ENCODE peak calls at places on chromosomes 7 and 10, in five cellular contexts. A is GM23248, Y is SJSA1, P is ovary, E is upper lobe of right lung. S is an unnamed sample. For H3K27me3 and H3K4me1, the result is how much of the 10 kb centered on the place peaks cover.

GRCh38 chr10:48445932-48446331 is 139.5 kb downstream of the MAPK8 start:
- DNase-seq in E (no peak), P (no peak), A (no peak), Y (no peak), S (no peak)

GRCh38 chr7:89023902-89024301 is 228.4 kb upstream of the TEX47 start:
- DNase-seq in A (no peak), E (no peak), Y (no peak), P (no peak), S (no peak)

GRCh38 chr7:140640727-140641531 is at the start of gene DENND2A:
- DNase-seq in E (peak), P (peak), Y (peak), A (peak), S (no peak)

GRCh38 chr7:109638321-109638720 is 1068.6 kb downstream of the DNAJB9 start:
- DNase-seq in Y (no peak), P (no peak), A (no peak), E (no peak), S (no peak)

GRCh38 chr10:34954142-34954541 is 136.0 kb downstream of the CUL2 start:
- DNase-seq in P (no peak), E (peak), A (no peak), Y (no peak), S (no peak)

GRCh38 chr10:12749760-12750478 is 251.6 kb downstream of the CCDC3 start:
- DNase-seq in Y (no peak), E (no peak), A (no peak), P (no peak), S (no peak)

GRCh38 chr10:105950410-105950809 is 1214.1 kb downstream of the SORCS1 start:
- DNase-seq in E (no peak), Y (peak), P (peak), A (peak), S (no peak)

GRCh38 chr10:61939575-61940301 is 38.2 kb downstream of the ARID5B start:
- DNase-seq in Y (peak), P (no peak), E (no peak), A (peak), S (no peak)

GRCh38 chr7:154953006-154953684 is 49.8 kb downstream of the PAXIP1 start:
- DNase-seq in A (peak), P (peak), E (peak), Y (peak), S (peak)

GRCh38 chr10:34223658-34224057 is 591.4 kb downstream of the PARD3 start:
- DNase-seq in A (no peak), E (no peak), P (no peak), Y (no peak), S (no peak)

GRCh38 chr10:132788180-132788830 is 2.4 kb upstream of the NKX6-2 start:
- DNase-seq in P (no peak), Y (no peak), A (peak), E (no peak), S (no peak)

GRCh38 chr7:7519528-7519927 is 16.1 kb downstream of the COL28A1 start:
- DNase-seq in Y (no peak), P (no peak), A (no peak), E (no peak), S (no peak)

GRCh38 chr10:123035467-123036086 is 26.8 kb downstream of the ACADSB start:
- DNase-seq in E (no peak), A (no peak), P (no peak), Y (no peak), S (no peak)

GRCh38 chr7:27247452-27248426 is 5.1 kb downstream of the EVX1 start:
- DNase-seq in P (no peak), A (no peak), E (no peak), Y (no peak), S (no peak)

GRCh38 chr10:29642996-29643395 is 8.2 kb upstream of the SVIL start:
- DNase-seq in Y (no peak), P (no peak), A (peak), E (no peak), S (no peak)

GRCh38 chr10:72340510-72340895 is 14.2 kb downstream of the DNAJB12 start:
- DNase-seq in P (peak), Y (peak), E (peak), A (peak), S (peak)

GRCh38 chr7:22726849-22727792 is at the start of gene IL6:
- DNase-seq in E (peak), P (peak), Y (peak), A (peak), S (no peak)

GRCh38 chr10:127194598-127194997 is 1.8 kb downstream of the INSYN2A start:
- DNase-seq in E (no peak), Y (no peak), P (no peak), A (no peak), S (no peak)

GRCh38 chr10:131396108-131397010 is 84.8 kb upstream of the TCERG1L start:
- DNase-seq in P (peak), E (no peak), Y (no peak), A (peak), S (no peak)

GRCh38 chr10:49273626-49274025 is 25.3 kb upstream of the C10orf71 start:
- DNase-seq in E (no peak), Y (no peak), A (no peak), P (no peak), S (no peak)

GRCh38 chr7:45240926-45241325 is 83.3 kb downstream of the RAMP3 start:
- DNase-seq in Y (no peak), P (no peak), A (no peak), E (no peak), S (no peak)

GRCh38 chr10:51879238-51879637 is 179.8 kb upstream of the CSTF2T start:
- DNase-seq in A (peak), Y (peak), P (no peak), E (no peak), S (no peak)

GRCh38 chr10:33952692-33953360 is 618.4 kb upstream of the NRP1 start:
- DNase-seq in A (peak), E (no peak), P (no peak), Y (peak), S (no peak)

GRCh38 chr10:16904619-16905018 is 87.4 kb upstream of the RSU1 start:
- DNase-seq in E (no peak), A (peak), Y (no peak), P (no peak), S (no peak)

GRCh38 chr7:134058521-134058920 is 68.6 kb upstream of the LRGUK start:
- DNase-seq in P (no peak), A (no peak), Y (no peak), E (no peak), S (no peak)

GRCh38 chr10:6669269-6669859 is 89.3 kb upstream of the PRKCQ start:
- DNase-seq in A (peak), E (no peak), P (no peak), Y (peak), S (no peak)

GRCh38 chr7:43112941-43113621 is 634 bp downstream of the HECW1 start:
- DNase-seq in A (peak), E (peak), Y (peak), P (peak), S (no peak)

GRCh38 chr7:15686209-15686956 is at the start of gene MEOX2:
- DNase-seq in A (peak), Y (no peak), E (peak), P (peak), S (no peak)
- H3K27me3 ChIP-seq in A (half or more), Y (under half), E (under half), P (under half), S (under half)

DNA sequence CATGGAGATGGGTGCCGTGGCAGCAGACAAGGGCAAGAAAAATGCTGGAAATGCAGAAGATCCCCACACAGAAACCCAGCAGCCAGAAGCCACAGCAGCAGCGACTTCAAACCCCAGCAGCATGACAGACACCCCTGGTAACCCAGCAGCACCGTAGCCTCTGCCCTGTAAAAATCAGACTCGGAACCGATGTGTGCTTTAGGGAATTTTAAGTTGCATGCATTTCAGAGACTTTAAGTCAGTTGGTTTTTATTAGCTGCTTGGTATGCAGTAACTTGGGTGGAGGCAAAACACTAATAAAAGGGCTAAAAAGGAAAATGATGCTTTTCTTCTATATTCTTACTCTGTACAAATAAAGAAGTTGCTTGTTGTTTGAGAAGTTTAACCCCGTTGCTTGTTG is 25.9 kb downstream of the BAG3 start:
- DNase-seq in A (no peak), E (no peak), P (no peak), Y (no peak), S (no peak)
- H3K4me1 ChIP-seq in A (under half), E (under half), P (under half), Y (under half), S (under half)

DNA sequence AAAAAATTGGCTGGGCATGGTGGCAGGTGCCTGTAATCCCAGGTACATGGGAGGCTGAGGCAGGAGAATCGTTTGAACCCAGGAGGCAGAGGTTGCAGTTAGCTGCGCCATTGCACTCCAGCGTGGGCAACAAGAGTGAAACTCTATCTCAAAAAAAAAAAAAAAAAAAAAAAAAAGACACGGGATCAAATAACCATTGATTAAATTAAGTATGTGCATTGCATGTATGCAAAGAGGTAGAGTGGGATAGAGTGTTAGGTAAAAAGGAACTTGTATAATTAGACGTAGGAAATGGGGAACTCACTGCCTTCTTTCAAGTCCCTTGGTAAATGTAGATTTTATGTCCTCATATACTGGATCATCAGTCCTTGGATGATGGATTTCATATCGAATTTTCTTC is 13.1 kb downstream of the VCL start:
- DNase-seq in P (no peak), E (no peak), A (no peak), Y (no peak), S (no peak)
- H3K27ac ChIP-seq in P (no peak), E (no peak), A (peak), Y (peak), S (no peak)

GRCh38 chr10:56805022-56805421 is 444.0 kb upstream of the ZWINT start:
- DNase-seq in P (no peak), Y (no peak), A (no peak), E (no peak), S (no peak)
- H3K27me3 ChIP-seq in P (under half), Y (under half), A (under half), E (under half), S (under half)

GRCh38 chr7:30751257-30751650 is 681 bp upstream of the INMT start:
- DNase-seq in P (no peak), E (no peak), A (no peak), Y (no peak), S (no peak)

GRCh38 chr7:30750574-30751256 is 1.2 kb upstream of the INMT start:
- DNase-seq in A (peak), E (peak), Y (peak), P (peak), S (no peak)

GRCh38 chr7:30752484-30752883 is 549 bp downstream of the INMT start:
- DNase-seq in E (no peak), P (no peak), Y (no peak), A (no peak), S (no peak)

GRCh38 chr7:30752979-30753378 is 1.0 kb downstream of the INMT start:
- DNase-seq in P (peak), E (no peak), A (peak), Y (no peak), S (no peak)

DNA sequence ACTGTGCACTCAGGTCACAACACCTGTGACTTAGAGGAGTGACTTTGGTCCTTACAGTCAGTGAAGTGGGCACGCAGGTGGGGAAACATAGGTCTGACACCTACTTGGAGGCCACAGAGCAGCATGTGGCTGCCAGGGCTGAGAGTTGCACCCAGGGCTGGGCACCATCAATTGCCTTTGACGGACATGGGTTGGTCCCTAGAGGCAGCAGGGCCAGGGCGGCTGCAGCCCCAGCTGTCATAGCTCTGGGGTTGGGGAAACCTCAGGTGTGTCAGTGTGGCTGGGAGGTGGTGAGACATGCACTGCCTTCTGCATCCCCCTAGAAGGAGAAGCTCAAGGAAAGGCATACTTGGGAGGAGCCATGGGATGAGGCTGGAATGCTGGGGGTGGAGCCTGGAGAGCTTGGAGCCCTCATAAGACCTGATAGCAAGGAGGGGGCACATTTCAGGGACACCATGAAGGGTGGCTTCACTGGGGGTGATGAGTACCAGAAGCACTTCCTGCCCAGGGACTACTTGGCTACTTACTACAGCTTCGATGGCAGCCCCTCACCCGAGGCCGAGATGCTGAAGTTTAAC is at the start of gene INMT:
- DNase-seq in E (no peak), Y (peak), P (peak), A (peak), S (no peak)
- H3K4me1 ChIP-seq in E (under half), Y (under half), P (under half), A (under half), S (under half)

GRCh38 chr10:5545426-5545777 is 20.6 kb downstream of the CALML3 start:
- DNase-seq in A (no peak), P (no peak), E (no peak), Y (no peak), S (no peak)

GRCh38 chr10:5544216-5544805 is 19.6 kb downstream of the CALML3 start:
- DNase-seq in A (no peak), E (peak), Y (no peak), P (peak), S (no peak)

GRCh38 chr10:5545011-5545410 is 20.2 kb downstream of the CALML3 start:
- DNase-seq in A (no peak), Y (no peak), E (peak), P (peak), S (no peak)

GRCh38 chr10:5542100-5542499 is 17.3 kb downstream of the CALML3 start:
- DNase-seq in A (no peak), Y (no peak), P (no peak), E (no peak), S (no peak)

GRCh38 chr10:5543628-5544027 is 18.9 kb downstream of the CALML3 start:
- DNase-seq in A (no peak), E (no peak), Y (no peak), P (no peak), S (no peak)
- H3K27ac ChIP-seq in A (no peak), E (no peak), Y (no peak), P (no peak), S (no peak)

GRCh38 chr10:103497161-103497915 is 3.8 kb downstream of the NEURL1 start:
- DNase-seq in E (no peak), Y (no peak), P (no peak), A (no peak), S (no peak)
- H3K27me3 ChIP-seq in E (under half), Y (half or more), P (under half), A (under half), S (under half)

GRCh38 chr7:128805225-128805624 is 13.5 kb downstream of the CCDC136 start:
- DNase-seq in E (no peak), Y (no peak), P (no peak), A (no peak), S (no peak)
- H3K4me1 ChIP-seq in E (under half), Y (under half), P (under half), A (under half), S (under half)

DNA sequence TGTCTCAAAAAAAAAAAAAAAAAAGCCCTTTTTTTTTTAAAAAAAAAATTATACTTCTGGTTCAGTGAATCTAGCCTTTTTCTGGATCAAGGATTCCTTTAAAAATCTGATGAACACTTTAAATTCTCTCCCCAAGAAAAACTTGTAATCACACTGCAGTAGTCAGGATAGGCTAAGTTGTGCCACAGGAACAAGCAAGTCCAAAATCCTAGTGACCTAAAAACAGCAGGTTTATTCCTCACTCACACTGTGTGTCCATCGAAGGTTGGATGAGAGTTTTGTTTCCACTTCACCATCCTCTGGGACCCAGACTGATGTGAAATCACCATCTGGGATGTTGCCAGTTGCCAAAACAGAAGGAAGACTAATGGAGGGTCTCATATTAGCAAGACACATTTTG is 32.8 kb downstream of the CYP17A1 start:
- DNase-seq in Y (no peak), P (no peak), E (no peak), A (no peak), S (no peak)
- H3K27ac ChIP-seq in Y (no peak), P (no peak), E (no peak), A (no peak), S (no peak)

DNA sequence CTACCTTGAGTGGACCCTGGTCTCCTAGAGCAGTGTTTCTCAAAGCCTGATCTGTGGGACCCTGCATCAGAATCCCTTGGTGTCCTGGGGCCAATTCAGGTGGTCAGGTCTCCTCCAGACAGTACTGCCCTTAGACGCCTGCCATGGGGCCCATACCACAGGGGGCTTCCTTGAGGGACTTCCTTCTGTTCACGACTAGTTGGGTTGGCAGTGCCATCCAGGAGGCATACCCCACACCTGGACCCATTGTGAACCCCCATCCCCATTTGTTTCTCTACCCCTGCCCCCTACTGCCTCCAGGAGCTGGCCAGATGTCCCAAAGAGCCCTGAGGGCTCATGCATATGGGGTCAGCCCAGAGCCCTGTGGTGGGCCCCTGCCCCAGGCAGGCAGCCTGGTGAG is 260.0 kb upstream of the ZMIZ1 start:
- DNase-seq in A (no peak), Y (no peak), P (no peak), E (no peak), S (no peak)
- H3K27me3 ChIP-seq in A (under half), Y (under half), P (under half), E (under half), S (under half)